ENCODE peak calls at places on chromosomes 11 and 22, in eight cellular contexts. O is SK-N-SH, F is bronchial epithelial cell, W is OCI-LY7, D is uterus, E is sigmoid colon, X is fibroblast of pulmonary artery, C is foreskin fibroblast. Z is an unnamed sample.
A peak's percentile ranks its signal among the peaks of the same experiment; 100 is the strongest.

GRCh38 chr11:27385245-27385644 is 22.2 kb upstream of the CCDC34 start:
- DNase-seq in O (no peak), F (peak; percentile 18), W (no peak), D (no peak), E (no peak), X (peak; percentile 89), C (peak; percentile 78), Z (peak; percentile 85)

GRCh38 chr22:46504586-46504985 is 32.8 kb downstream of the CELSR1 start:
- DNase-seq in O (no peak), F (no peak), W (no peak), D (no peak), E (no peak), X (no peak), C (no peak), Z (no peak)

GRCh38 chr11:129846508-129847335 is 31.1 kb downstream of the TMEM45B start:
- DNase-seq in O (no peak), F (peak; percentile 98), W (peak; percentile 11), D (no peak), E (no peak), X (peak; percentile 86), C (peak; percentile 80), Z (peak; percentile 84)

GRCh38 chr11:131037873-131038272 is 121.6 kb upstream of the SNX19 start:
- DNase-seq in O (no peak), F (no peak), W (no peak), D (no peak), E (no peak), X (no peak), C (no peak), Z (peak; percentile 8)

GRCh38 chr11:19472679-19473078 is 231.9 kb upstream of the E2F8 start:
- DNase-seq in O (no peak), F (no peak), W (no peak), D (no peak), E (no peak), X (peak; percentile 40), C (no peak), Z (peak; percentile 62)

GRCh38 chr22:37621352-37621860 is 12.8 kb downstream of the GGA1 start:
- DNase-seq in O (no peak), F (no peak), W (no peak), D (peak; percentile 18), E (peak; percentile 63), X (no peak), C (no peak), Z (no peak)

GRCh38 chr22:46245515-46245914 is 4.6 kb downstream of the CDPF1 start:
- DNase-seq in O (peak; percentile 46), F (no peak), W (no peak), D (no peak), E (no peak), X (peak; percentile 18), C (no peak), Z (no peak)

GRCh38 chr11:14891143-14892035 is 642 bp downstream of the CYP2R1 start:
- DNase-seq in O (peak; percentile 93), F (peak; percentile 75), W (peak; percentile 92), D (peak; percentile 80), E (peak; percentile 94), X (peak; percentile 91), C (peak; percentile 82), Z (peak; percentile 81)

GRCh38 chr11:57482782-57483569 is 22.6 kb downstream of the RTN4RL2 start:
- DNase-seq in O (peak; percentile 96), F (no peak), W (peak; percentile 57), D (no peak), E (no peak), X (no peak), C (no peak), Z (peak; percentile 35)

GRCh38 chr11:128701086-128701485 is 7.2 kb downstream of the FLI1 start:
- DNase-seq in O (no peak), F (no peak), W (no peak), D (no peak), E (no peak), X (peak; percentile 63), C (no peak), Z (peak; percentile 58)

GRCh38 chr22:49789289-49790141 is 38.2 kb downstream of the BRD1 start:
- DNase-seq in O (peak; percentile 61), F (no peak), W (no peak), D (no peak), E (no peak), X (peak; percentile 63), C (peak; percentile 39), Z (peak; percentile 55)

GRCh38 chr22:48152154-48152775 is 1389.8 kb downstream of the TBC1D22A start:
- DNase-seq in O (no peak), F (no peak), W (no peak), D (no peak), E (no peak), X (no peak), C (no peak), Z (no peak)

GRCh38 chr22:39664485-39665200 is 94.1 kb downstream of the CACNA1I start:
- DNase-seq in O (peak; percentile 49), F (no peak), W (no peak), D (no peak), E (no peak), X (no peak), C (no peak), Z (no peak)

GRCh38 chr11:8168485-8169257 is at the start of gene RIC3:
- DNase-seq in O (peak; percentile 74), F (no peak), W (no peak), D (peak; percentile 17), E (peak; percentile 69), X (no peak), C (no peak), Z (no peak)

GRCh38 chr11:8167796-8168195 is 1.0 kb downstream of the RIC3 start:
- DNase-seq in O (no peak), F (peak; percentile 22), W (no peak), D (no peak), E (no peak), X (peak; percentile 21), C (no peak), Z (peak; percentile 18)
- H3K4me3 ChIP-seq in O (peak overlapping the region; percentile 56), F (no peak overlapping the region), W (no peak overlapping the region), D (peak overlapping the region; percentile 70), E (peak overlapping the region; percentile 70), X (no peak overlapping the region), C (no peak overlapping the region), Z (no peak overlapping the region)

DNA sequence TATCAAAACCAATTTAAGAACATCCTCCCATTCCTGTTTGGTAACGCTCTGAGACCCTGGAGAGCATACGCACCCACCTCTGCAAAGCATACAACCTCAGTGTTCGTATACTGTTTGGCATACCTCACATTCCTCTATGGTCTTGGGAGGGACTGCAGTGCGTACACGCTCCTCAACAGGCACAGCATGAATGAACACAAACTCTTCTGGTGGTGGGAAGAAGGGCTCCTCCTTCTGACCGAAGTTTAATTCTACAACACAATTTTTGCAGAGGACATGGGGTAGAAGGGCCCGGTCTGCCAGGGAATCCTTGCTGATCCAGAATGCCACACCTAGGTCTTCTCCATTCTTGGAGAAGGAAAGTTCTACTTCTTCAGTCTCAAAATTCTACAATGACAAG is 5.3 kb downstream of the HNRNPUL2 start:
- DNase-seq in O (no peak), F (no peak), W (no peak), D (no peak), E (peak; percentile 20), X (peak; percentile 48), C (no peak), Z (peak; percentile 57)
- TF ChIP-seq CTCF in O (peak; percentile 20), F (no peak), W (peak; percentile 45), D (no peak), E (no peak), X (peak; percentile 12), C (no peak), Z (peak; percentile 15)

DNA sequence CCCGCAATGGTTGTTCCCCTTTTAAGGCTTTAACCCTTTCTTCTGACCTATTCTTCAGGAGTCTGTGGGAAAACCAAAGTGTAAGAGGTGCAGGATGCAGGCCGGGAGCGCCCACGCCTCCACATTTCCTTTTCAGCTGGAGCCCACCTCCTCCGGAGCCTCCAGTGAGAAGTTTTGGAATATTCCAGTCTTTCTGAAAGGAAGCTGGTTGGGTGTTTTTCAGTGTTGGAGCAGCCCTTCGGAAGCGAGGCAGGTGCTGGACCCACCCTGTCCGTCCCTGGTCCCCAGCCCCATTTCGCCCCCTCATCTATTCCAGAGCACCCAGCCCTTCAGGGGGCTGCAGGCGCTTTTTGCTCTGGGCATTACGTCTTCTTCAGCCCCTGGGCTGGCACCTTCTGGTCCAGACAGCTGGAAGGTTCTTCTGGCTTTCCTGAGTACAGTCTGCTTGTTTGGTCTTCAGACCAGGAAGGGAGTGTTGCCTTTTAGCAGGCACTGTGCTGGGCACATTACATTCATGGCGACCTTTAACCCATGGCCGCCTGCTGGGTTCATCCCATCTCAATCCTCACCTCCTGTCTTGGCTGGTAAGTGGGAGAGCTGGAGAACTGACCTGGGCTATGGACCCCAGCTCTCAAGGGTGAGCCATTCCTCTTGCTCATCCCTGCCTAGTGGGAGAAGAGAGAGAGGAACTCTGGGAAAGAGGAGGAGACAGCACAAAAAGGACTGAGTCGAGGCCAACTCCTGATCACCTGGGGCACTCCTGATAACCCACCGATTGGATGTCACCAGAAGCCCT is 685 bp upstream of the THY1 start:
- DNase-seq in O (no peak), F (no peak), W (no peak), D (no peak), E (no peak), X (no peak), C (no peak), Z (no peak)
- H3K4me3 ChIP-seq in O (peak overlapping the region; percentile 87), F (no peak overlapping the region), W (no peak overlapping the region), D (peak overlapping the region; percentile 42), E (peak overlapping the region; percentile 47), X (peak overlapping the region; percentile 5), C (peak overlapping the region; percentile 96), Z (peak overlapping the region; percentile 95)

GRCh38 chr11:33256808-33257159 is 397 bp upstream of the HIPK3 start:
- DNase-seq in O (no peak), F (no peak), W (no peak), D (no peak), E (no peak), X (no peak), C (no peak), Z (no peak)

GRCh38 chr11:33259869-33260268 is 2.7 kb downstream of the HIPK3 start:
- DNase-seq in O (no peak), F (peak; percentile 18), W (no peak), D (no peak), E (no peak), X (no peak), C (no peak), Z (no peak)

GRCh38 chr11:33258631-33259184 is 1.5 kb downstream of the HIPK3 start:
- DNase-seq in O (no peak), F (peak; percentile 71), W (peak; percentile 61), D (no peak), E (peak; percentile 80), X (peak; percentile 69), C (no peak), Z (peak; percentile 72)

GRCh38 chr11:33257160-33257896 is at the start of gene HIPK3:
- DNase-seq in O (peak; percentile 96), F (peak; percentile 52), W (peak; percentile 88), D (peak; percentile 78), E (peak; percentile 90), X (peak; percentile 75), C (peak; percentile 83), Z (peak; percentile 64)

DNA sequence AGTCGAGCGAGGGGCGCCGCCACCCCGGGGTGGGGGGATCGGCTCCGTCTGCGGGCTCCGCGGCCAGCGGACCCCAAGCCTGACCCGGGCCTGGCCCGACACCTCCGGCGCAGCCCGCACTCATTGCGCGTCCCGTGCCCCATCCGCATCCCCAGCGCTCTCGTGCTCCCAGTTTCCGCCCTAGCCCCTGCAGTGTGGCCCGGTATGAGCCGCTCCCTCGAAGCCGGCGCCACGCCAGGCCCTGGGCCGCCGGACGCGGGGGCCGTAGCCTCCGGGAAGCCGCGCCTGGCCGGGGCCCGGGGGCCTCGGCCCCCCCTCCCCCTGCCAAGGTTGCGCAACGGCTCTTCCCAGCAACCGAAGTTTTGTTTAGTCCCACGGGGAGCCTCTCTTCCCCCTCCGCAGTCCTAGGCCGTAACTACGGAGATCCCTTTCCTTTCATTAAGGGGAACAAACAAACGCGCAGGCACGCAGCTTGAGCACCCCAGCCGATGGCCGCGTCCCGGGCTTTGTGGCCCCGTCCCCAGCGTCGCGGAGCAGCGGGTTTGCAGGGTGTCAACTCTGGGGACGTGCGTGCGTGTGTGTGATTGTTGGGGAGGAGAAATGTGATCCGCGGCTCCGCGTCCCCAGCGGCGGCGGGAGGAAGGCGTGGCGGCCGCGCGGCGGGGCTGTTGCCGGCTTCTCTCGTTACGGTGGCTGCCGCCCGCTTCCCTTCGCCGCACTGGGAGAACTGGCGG is 883 bp downstream of the HIPK3 start:
- DNase-seq in O (peak; percentile 83), F (peak; percentile 71), W (peak; percentile 84), D (peak; percentile 92), E (peak; percentile 96), X (peak; percentile 94), C (peak; percentile 90), Z (peak; percentile 89)
- TF ChIP-seq CTCF in O (peak; percentile 28), F (peak; percentile 46), W (peak; percentile 43), D (peak; percentile 33), E (peak; percentile 57), X (no peak), C (peak; percentile 19), Z (peak; percentile 3)